ENCODE peak calls at places on chromosomes 11 and 22, in four cellular contexts. One of them, this sample, is unnamed. For H3K9me3, the result is how much of the 10 kb centered on the place peaks cover.

GRCh38 chr11:58711832-58712231 is 19.9 kb downstream of the GLYAT start:
- ATAC-seq in A549: no peak
- ATAC-seq in heart right ventricle: no peak
- ATAC-seq in T-helper 17 cell: no peak
- ATAC-seq in this sample: no peak

GRCh38 chr11:126477526-126478275 is 122.2 kb downstream of the ST3GAL4 start:
- ATAC-seq in A549: no peak
- ATAC-seq in T-helper 17 cell: no peak
- ATAC-seq in heart right ventricle: no peak
- ATAC-seq in this sample: no peak

GRCh38 chr11:120134931-120135228 is 3.0 kb downstream of the TRIM29 start:
- ATAC-seq in A549: no peak
- ATAC-seq in T-helper 17 cell: no peak
- ATAC-seq in heart right ventricle: no peak
- ATAC-seq in this sample: no peak

GRCh38 chr11:132284611-132285010 is 914.2 kb downstream of the NTM start:
- ATAC-seq in A549: no peak
- ATAC-seq in heart right ventricle: no peak
- ATAC-seq in T-helper 17 cell: no peak
- ATAC-seq in this sample: no peak

GRCh38 chr11:75389276-75389605 is 10.1 kb upstream of the RPS3 start:
- ATAC-seq in T-helper 17 cell: no peak
- ATAC-seq in heart right ventricle: no peak
- ATAC-seq in A549: no peak
- ATAC-seq in this sample: no peak

GRCh38 chr22:30246962-30247376 is 410 bp upstream of the LIF start:
- ATAC-seq in heart right ventricle: no peak
- ATAC-seq in A549: peak
- ATAC-seq in T-helper 17 cell: no peak
- ATAC-seq in this sample: no peak

GRCh38 chr11:119195680-119196079 is 10.4 kb downstream of the NHERF4 start:
- ATAC-seq in A549: peak
- ATAC-seq in T-helper 17 cell: no peak
- ATAC-seq in heart right ventricle: no peak
- ATAC-seq in this sample: peak

GRCh38 chr11:80165763-80166162 is 724.9 kb upstream of the TENM4 start:
- ATAC-seq in T-helper 17 cell: no peak
- ATAC-seq in heart right ventricle: no peak
- ATAC-seq in A549: no peak
- ATAC-seq in this sample: no peak

GRCh38 chr11:116224154-116224888 is 548.5 kb downstream of the BUD13 start:
- ATAC-seq in heart right ventricle: no peak
- ATAC-seq in A549: peak
- ATAC-seq in T-helper 17 cell: no peak
- ATAC-seq in this sample: no peak

GRCh38 chr11:113664069-113664980 is 41.8 kb downstream of the TMPRSS5 start:
- ATAC-seq in heart right ventricle: no peak
- ATAC-seq in A549: no peak
- ATAC-seq in T-helper 17 cell: no peak
- ATAC-seq in this sample: no peak

GRCh38 chr22:19621372-19622060 is 92.8 kb upstream of the SEPTIN5 start:
- ATAC-seq in T-helper 17 cell: no peak
- ATAC-seq in heart right ventricle: peak
- ATAC-seq in A549: no peak
- ATAC-seq in this sample: peak

GRCh38 chr22:27460596-27461347 is 340.8 kb downstream of the MN1 start:
- ATAC-seq in A549: no peak
- ATAC-seq in heart right ventricle: peak
- ATAC-seq in T-helper 17 cell: no peak
- ATAC-seq in this sample: peak

GRCh38 chr11:96331556-96332168 is 11.3 kb downstream of the MAML2 start:
- ATAC-seq in A549: no peak
- ATAC-seq in heart right ventricle: peak
- ATAC-seq in T-helper 17 cell: peak
- ATAC-seq in this sample: no peak

GRCh38 chr11:128608732-128609131 is 21.4 kb upstream of the ETS1 start:
- ATAC-seq in T-helper 17 cell: no peak
- ATAC-seq in heart right ventricle: no peak
- ATAC-seq in A549: no peak
- ATAC-seq in this sample: no peak

GRCh38 chr11:60211206-60211605 is 28.3 kb upstream of the MS4A6A start:
- ATAC-seq in heart right ventricle: no peak
- ATAC-seq in A549: no peak
- ATAC-seq in T-helper 17 cell: no peak
- ATAC-seq in this sample: no peak

GRCh38 chr11:119629085-119629484 is 99.9 kb downstream of the NECTIN1 start:
- ATAC-seq in A549: no peak
- ATAC-seq in T-helper 17 cell: no peak
- ATAC-seq in heart right ventricle: no peak
- ATAC-seq in this sample: no peak

GRCh38 chr22:24289138-24289537 is 18.5 kb downstream of the SPECC1L start:
- ATAC-seq in A549: peak
- ATAC-seq in heart right ventricle: peak
- ATAC-seq in T-helper 17 cell: no peak
- ATAC-seq in this sample: peak

GRCh38 chr22:19669570-19669969 is 44.7 kb upstream of the SEPTIN5 start:
- ATAC-seq in A549: no peak
- ATAC-seq in T-helper 17 cell: no peak
- ATAC-seq in heart right ventricle: peak
- ATAC-seq in this sample: no peak

GRCh38 chr22:37498289-37498909 is 12.2 kb upstream of the MFNG start:
- ATAC-seq in heart right ventricle: no peak
- ATAC-seq in A549: peak
- ATAC-seq in T-helper 17 cell: peak
- ATAC-seq in this sample: no peak

GRCh38 chr11:72631806-72632731 is 42.2 kb downstream of the PDE2A start:
- ATAC-seq in heart right ventricle: peak
- ATAC-seq in A549: no peak
- ATAC-seq in T-helper 17 cell: no peak
- ATAC-seq in this sample: peak

GRCh38 chr11:62627718-62628117 is 5.9 kb upstream of the B3GAT3 start:
- ATAC-seq in A549: peak
- ATAC-seq in heart right ventricle: no peak
- ATAC-seq in T-helper 17 cell: no peak
- ATAC-seq in this sample: no peak

GRCh38 chr22:43273902-43274484 is 69.2 kb downstream of the SCUBE1 start:
- ATAC-seq in heart right ventricle: peak
- ATAC-seq in T-helper 17 cell: peak
- ATAC-seq in A549: peak
- ATAC-seq in this sample: peak

GRCh38 chr11:8814209-8814922 is 96.6 kb upstream of the AKIP1 start:
- ATAC-seq in heart right ventricle: no peak
- ATAC-seq in T-helper 17 cell: no peak
- ATAC-seq in A549: no peak
- ATAC-seq in this sample: no peak

GRCh38 chr22:37716708-37717107 is 19.9 kb downstream of the TRIOBP start:
- ATAC-seq in A549: no peak
- ATAC-seq in heart right ventricle: no peak
- ATAC-seq in T-helper 17 cell: no peak
- ATAC-seq in this sample: no peak

GRCh38 chr11:73269353-73270088 is 2.6 kb upstream of the P2RY6 start:
- ATAC-seq in T-helper 17 cell: no peak
- ATAC-seq in A549: no peak
- ATAC-seq in heart right ventricle: no peak
- ATAC-seq in this sample: no peak

DNA sequence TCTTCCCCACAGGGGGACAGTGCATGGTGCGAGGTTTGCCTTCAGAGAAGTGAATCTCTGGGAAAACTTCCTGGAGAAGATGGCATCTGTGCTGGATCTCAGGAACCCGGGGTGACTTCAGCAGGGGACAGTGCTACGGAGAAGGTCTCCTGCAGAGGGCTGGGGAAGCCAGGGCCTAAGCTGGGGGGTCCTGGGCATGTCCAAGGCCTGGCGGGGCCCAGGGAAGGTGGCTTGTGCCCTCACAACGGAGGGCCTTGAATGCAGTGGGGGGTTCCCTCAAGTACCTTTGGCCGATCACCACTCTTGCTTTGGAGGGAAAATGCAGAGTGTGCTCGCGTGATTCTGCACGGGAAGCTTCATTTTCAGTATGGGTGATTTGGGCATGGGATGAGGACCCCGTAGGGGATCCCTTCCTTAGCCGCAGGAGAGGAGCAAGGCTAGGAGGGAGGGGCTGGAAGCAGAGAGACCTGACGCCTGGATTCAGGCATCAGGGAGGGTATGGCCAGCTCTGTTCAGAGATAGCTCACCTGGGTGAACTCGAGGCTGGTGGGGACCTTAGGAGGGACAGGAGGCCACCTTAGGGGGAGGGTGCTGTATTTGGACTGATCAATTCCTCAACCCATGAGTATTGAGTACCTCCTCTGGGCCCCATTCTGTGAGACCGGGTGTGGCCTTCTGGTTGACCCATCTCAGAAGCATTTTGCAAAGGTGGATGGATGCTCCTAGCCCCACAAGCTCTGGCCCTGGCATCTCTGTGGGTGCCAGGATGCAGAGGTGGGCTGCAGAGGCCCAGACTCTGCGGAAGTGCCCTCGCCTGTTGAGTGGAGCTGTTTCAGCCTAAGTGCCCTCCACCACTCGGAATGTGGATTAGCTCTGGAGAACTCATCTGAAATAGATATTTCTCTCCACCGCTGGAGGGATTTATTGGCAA is 529.4 kb downstream of the TBC1D22A start:
- ATAC-seq in T-helper 17 cell: no peak
- ATAC-seq in A549: no peak
- ATAC-seq in heart right ventricle: no peak
- ATAC-seq in this sample: no peak
- H3K9me3 ChIP-seq in T-helper 17 cell: under half
- H3K9me3 ChIP-seq in A549: under half
- H3K9me3 ChIP-seq in heart right ventricle: under half
- H3K9me3 ChIP-seq in this sample: under half

GRCh38 chr11:123736769-123737168 is 4.7 kb downstream of the ZNF202 start:
- ATAC-seq in A549: no peak
- ATAC-seq in heart right ventricle: no peak
- ATAC-seq in T-helper 17 cell: no peak
- ATAC-seq in this sample: no peak
- H3K9me3 ChIP-seq in A549: under half
- H3K9me3 ChIP-seq in heart right ventricle: under half
- H3K9me3 ChIP-seq in T-helper 17 cell: under half
- H3K9me3 ChIP-seq in this sample: under half

GRCh38 chr22:47392729-47393128 is 630.3 kb downstream of the TBC1D22A start:
- ATAC-seq in A549: no peak
- ATAC-seq in T-helper 17 cell: no peak
- ATAC-seq in heart right ventricle: no peak
- ATAC-seq in this sample: no peak
- H3K9me3 ChIP-seq in A549: under half
- H3K9me3 ChIP-seq in T-helper 17 cell: under half
- H3K9me3 ChIP-seq in heart right ventricle: under half
- H3K9me3 ChIP-seq in this sample: under half

GRCh38 chr22:49362393-49362792 is 465.3 kb downstream of the BRD1 start:
- ATAC-seq in heart right ventricle: no peak
- ATAC-seq in T-helper 17 cell: no peak
- ATAC-seq in A549: no peak
- ATAC-seq in this sample: no peak

GRCh38 chr22:49359061-49359460 is 468.6 kb downstream of the BRD1 start:
- ATAC-seq in heart right ventricle: no peak
- ATAC-seq in A549: no peak
- ATAC-seq in T-helper 17 cell: no peak
- ATAC-seq in this sample: no peak

GRCh38 chr22:49358041-49358440 is 469.6 kb downstream of the BRD1 start:
- ATAC-seq in A549: no peak
- ATAC-seq in T-helper 17 cell: no peak
- ATAC-seq in heart right ventricle: no peak
- ATAC-seq in this sample: no peak

GRCh38 chr22:49361164-49361563 is 466.5 kb downstream of the BRD1 start:
- ATAC-seq in A549: no peak
- ATAC-seq in heart right ventricle: no peak
- ATAC-seq in T-helper 17 cell: no peak
- ATAC-seq in this sample: no peak

DNA sequence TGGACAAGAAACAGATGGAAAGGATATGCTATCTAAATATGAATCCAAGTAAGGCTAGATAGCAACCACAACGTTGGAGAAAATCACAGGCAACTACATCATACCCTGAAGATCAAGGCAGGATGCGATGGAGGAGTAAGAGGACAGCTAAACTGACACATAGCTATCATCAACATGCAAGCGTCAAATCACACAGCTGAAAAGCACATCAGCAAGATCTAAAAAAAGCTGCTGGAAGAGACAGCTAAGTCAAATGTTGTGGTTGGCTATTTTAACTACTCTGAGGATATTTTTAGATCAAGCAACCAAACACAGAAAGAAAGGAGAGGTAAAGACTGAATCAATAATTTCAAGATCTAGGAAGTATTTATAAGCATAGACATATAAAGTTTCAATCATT is 466.9 kb downstream of the BRD1 start:
- ATAC-seq in A549: no peak
- ATAC-seq in T-helper 17 cell: no peak
- ATAC-seq in heart right ventricle: no peak
- ATAC-seq in this sample: no peak
- H3K9me3 ChIP-seq in A549: under half
- H3K9me3 ChIP-seq in T-helper 17 cell: under half
- H3K9me3 ChIP-seq in heart right ventricle: under half
- H3K9me3 ChIP-seq in this sample: under half

GRCh38 chr11:107050126-107050525 is 31.9 kb upstream of the GUCY1A2 start:
- ATAC-seq in A549: no peak
- ATAC-seq in T-helper 17 cell: no peak
- ATAC-seq in heart right ventricle: no peak
- ATAC-seq in this sample: no peak
- H3K9me3 ChIP-seq in A549: under half
- H3K9me3 ChIP-seq in T-helper 17 cell: under half
- H3K9me3 ChIP-seq in heart right ventricle: under half
- H3K9me3 ChIP-seq in this sample: under half

DNA sequence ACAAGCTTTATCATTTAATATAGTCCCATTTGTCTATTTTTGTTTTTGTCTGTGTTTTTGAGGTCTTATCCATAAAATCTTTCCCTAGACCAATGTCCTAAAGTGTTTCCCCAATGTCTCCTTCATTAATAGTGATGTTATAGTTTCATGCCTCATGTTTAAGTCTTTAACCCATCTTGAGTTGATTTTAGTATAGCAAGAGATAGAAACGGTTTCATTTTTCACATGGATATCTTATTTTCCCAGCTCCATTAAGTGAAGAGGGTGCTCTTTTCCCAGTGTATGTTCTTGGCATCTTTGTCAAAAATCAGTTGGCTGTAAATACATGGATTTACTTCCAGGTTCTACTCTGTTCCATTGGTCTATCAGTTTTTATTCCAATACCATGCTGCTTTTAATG is 58.2 kb downstream of the KCNQ1OT1 start:
- ATAC-seq in heart right ventricle: no peak
- ATAC-seq in A549: no peak
- ATAC-seq in T-helper 17 cell: no peak
- ATAC-seq in this sample: no peak
- H3K9me3 ChIP-seq in heart right ventricle: under half
- H3K9me3 ChIP-seq in A549: half or more
- H3K9me3 ChIP-seq in T-helper 17 cell: under half
- H3K9me3 ChIP-seq in this sample: under half